ENCODE peak calls at places on chromosomes 11 and 22, in seven cellular contexts. One of them, this sample, is unnamed.
A peak's percentile ranks its signal among the peaks of the same experiment; 100 is the strongest.

GRCh38 chr11:32478277-32478731 is 43.0 kb upstream of the WT1 start:
- DNase-seq in NB4: no peak
- DNase-seq in GM12878: no peak
- DNase-seq in esophagus squamous epithelium: no peak
- DNase-seq in body of pancreas: no peak
- DNase-seq in heart left ventricle: no peak
- DNase-seq in breast epithelium: no peak
- DNase-seq in this sample: peak; percentile 33

GRCh38 chr11:75642402-75643113 is 26.3 kb downstream of the MAP6 start:
- DNase-seq in breast epithelium: no peak
- DNase-seq in body of pancreas: no peak
- DNase-seq in heart left ventricle: no peak
- DNase-seq in esophagus squamous epithelium: no peak
- DNase-seq in NB4: no peak
- DNase-seq in GM12878: no peak
- DNase-seq in this sample: no peak

GRCh38 chr22:24189249-24190158 is 8.2 kb downstream of the SUSD2 start:
- DNase-seq in body of pancreas: peak; percentile 78
- DNase-seq in NB4: peak; percentile 72
- DNase-seq in heart left ventricle: peak; percentile 75
- DNase-seq in GM12878: no peak
- DNase-seq in breast epithelium: peak; percentile 81
- DNase-seq in esophagus squamous epithelium: no peak
- DNase-seq in this sample: peak; percentile 84

GRCh38 chr11:116851631-116852030 is 14.2 kb upstream of the APOA1 start:
- DNase-seq in body of pancreas: no peak
- DNase-seq in GM12878: no peak
- DNase-seq in NB4: peak; percentile 98
- DNase-seq in esophagus squamous epithelium: no peak
- DNase-seq in breast epithelium: no peak
- DNase-seq in heart left ventricle: no peak
- DNase-seq in this sample: no peak

GRCh38 chr22:25754527-25755202 is 12.7 kb downstream of the MYO18B start:
- DNase-seq in NB4: no peak
- DNase-seq in heart left ventricle: peak; percentile 92
- DNase-seq in breast epithelium: no peak
- DNase-seq in body of pancreas: peak; percentile 14
- DNase-seq in GM12878: no peak
- DNase-seq in esophagus squamous epithelium: no peak
- DNase-seq in this sample: no peak

GRCh38 chr11:58059011-58059358 is 28.2 kb downstream of the OR6Q1 start:
- DNase-seq in NB4: no peak
- DNase-seq in body of pancreas: no peak
- DNase-seq in esophagus squamous epithelium: no peak
- DNase-seq in heart left ventricle: no peak
- DNase-seq in GM12878: no peak
- DNase-seq in breast epithelium: no peak
- DNase-seq in this sample: no peak

GRCh38 chr11:73003083-73003482 is 139.0 kb downstream of the FCHSD2 start:
- DNase-seq in GM12878: peak; percentile 27
- DNase-seq in breast epithelium: no peak
- DNase-seq in body of pancreas: no peak
- DNase-seq in esophagus squamous epithelium: no peak
- DNase-seq in NB4: no peak
- DNase-seq in heart left ventricle: no peak
- DNase-seq in this sample: no peak

GRCh38 chr11:65911682-65912568 is 6.9 kb downstream of the C11orf68 start:
- DNase-seq in esophagus squamous epithelium: no peak
- DNase-seq in heart left ventricle: peak; percentile 58
- DNase-seq in GM12878: no peak
- DNase-seq in NB4: peak; percentile 77
- DNase-seq in body of pancreas: peak; percentile 20
- DNase-seq in breast epithelium: no peak
- DNase-seq in this sample: no peak

GRCh38 chr11:93236741-93237675 is 39.2 kb upstream of the SLC36A4 start:
- DNase-seq in heart left ventricle: no peak
- DNase-seq in NB4: peak; percentile 65
- DNase-seq in esophagus squamous epithelium: no peak
- DNase-seq in body of pancreas: peak; percentile 51
- DNase-seq in GM12878: no peak
- DNase-seq in breast epithelium: no peak
- DNase-seq in this sample: no peak

GRCh38 chr22:41976070-41976901 is 7.0 kb downstream of the SEPTIN3 start:
- DNase-seq in GM12878: no peak
- DNase-seq in heart left ventricle: peak; percentile 27
- DNase-seq in NB4: no peak
- DNase-seq in body of pancreas: peak; percentile 65
- DNase-seq in breast epithelium: no peak
- DNase-seq in esophagus squamous epithelium: no peak
- DNase-seq in this sample: peak; percentile 61

GRCh38 chr22:32649515-32650200 is 151.8 kb upstream of the TIMP3 start:
- DNase-seq in heart left ventricle: no peak
- DNase-seq in breast epithelium: no peak
- DNase-seq in NB4: peak; percentile 81
- DNase-seq in esophagus squamous epithelium: no peak
- DNase-seq in body of pancreas: no peak
- DNase-seq in GM12878: no peak
- DNase-seq in this sample: no peak

GRCh38 chr11:61889831-61890230 is 1.5 kb downstream of the FADS3 start:
- DNase-seq in NB4: no peak
- DNase-seq in body of pancreas: no peak
- DNase-seq in esophagus squamous epithelium: no peak
- DNase-seq in breast epithelium: no peak
- DNase-seq in heart left ventricle: no peak
- DNase-seq in GM12878: no peak
- DNase-seq in this sample: no peak

GRCh38 chr11:61893981-61894380 is 2.6 kb upstream of the FADS3 start:
- DNase-seq in heart left ventricle: no peak
- DNase-seq in esophagus squamous epithelium: no peak
- DNase-seq in body of pancreas: no peak
- DNase-seq in NB4: no peak
- DNase-seq in breast epithelium: no peak
- DNase-seq in GM12878: no peak
- DNase-seq in this sample: no peak

GRCh38 chr11:61892085-61892370 is 683 bp upstream of the FADS3 start:
- DNase-seq in body of pancreas: no peak
- DNase-seq in GM12878: no peak
- DNase-seq in heart left ventricle: no peak
- DNase-seq in NB4: no peak
- DNase-seq in esophagus squamous epithelium: no peak
- DNase-seq in breast epithelium: no peak
- DNase-seq in this sample: no peak

GRCh38 chr11:61890536-61891330 is 612 bp downstream of the FADS3 start:
- DNase-seq in breast epithelium: no peak
- DNase-seq in body of pancreas: peak; percentile 55
- DNase-seq in GM12878: no peak
- DNase-seq in NB4: peak; percentile 98
- DNase-seq in esophagus squamous epithelium: no peak
- DNase-seq in heart left ventricle: peak; percentile 52
- DNase-seq in this sample: no peak

DNA sequence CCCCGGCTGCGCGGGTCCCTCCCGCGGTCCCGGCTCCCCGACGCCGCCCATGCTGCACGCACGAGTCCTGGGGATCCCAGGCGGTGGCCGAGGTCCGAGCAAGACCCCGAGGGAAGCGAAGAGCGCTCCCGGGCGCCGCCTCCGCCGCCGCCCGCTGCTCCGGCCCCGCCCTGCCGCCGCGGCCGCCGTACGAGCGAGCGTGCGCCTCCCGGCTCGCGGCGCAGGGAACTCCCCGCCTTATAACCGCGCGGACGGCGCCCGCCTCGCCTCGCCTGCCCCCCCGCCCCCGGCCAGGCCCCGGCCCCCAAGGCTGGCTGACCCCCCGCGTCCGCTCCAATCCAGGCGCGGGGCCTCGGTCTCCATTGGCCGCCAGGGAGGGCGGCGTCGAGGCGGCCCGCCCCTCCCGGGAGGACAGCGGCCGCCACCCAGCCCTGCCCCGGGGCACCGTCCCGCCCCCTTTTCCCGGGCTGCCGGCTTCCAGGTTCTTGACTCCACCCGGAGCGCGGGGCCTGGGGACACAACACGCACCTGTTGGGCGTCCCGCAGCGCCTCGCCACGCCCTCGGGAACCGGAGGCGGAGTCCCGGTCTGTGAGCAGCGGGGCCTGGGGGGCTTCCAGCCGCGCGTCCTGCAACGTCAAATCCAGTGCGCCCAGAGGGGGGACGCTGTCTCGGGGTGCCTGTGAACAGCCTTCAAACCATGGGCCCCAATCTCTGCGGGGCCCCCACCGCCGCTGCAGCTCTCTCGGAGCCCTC is at the start of gene FADS3:
- DNase-seq in body of pancreas: peak; percentile 96
- DNase-seq in NB4: peak; percentile 74
- DNase-seq in heart left ventricle: peak; percentile 91
- DNase-seq in breast epithelium: peak; percentile 75
- DNase-seq in esophagus squamous epithelium: no peak
- DNase-seq in GM12878: no peak
- DNase-seq in this sample: peak; percentile 91
- TF ChIP-seq POLR2A in body of pancreas: peak; percentile 46
- TF ChIP-seq POLR2A in NB4: peak; percentile 25
- TF ChIP-seq POLR2A in heart left ventricle: peak; percentile 86
- TF ChIP-seq POLR2A in breast epithelium: no peak
- TF ChIP-seq POLR2A in esophagus squamous epithelium: peak; percentile 39
- TF ChIP-seq POLR2A in GM12878: no peak
- TF ChIP-seq POLR2A in this sample: no peak

DNA sequence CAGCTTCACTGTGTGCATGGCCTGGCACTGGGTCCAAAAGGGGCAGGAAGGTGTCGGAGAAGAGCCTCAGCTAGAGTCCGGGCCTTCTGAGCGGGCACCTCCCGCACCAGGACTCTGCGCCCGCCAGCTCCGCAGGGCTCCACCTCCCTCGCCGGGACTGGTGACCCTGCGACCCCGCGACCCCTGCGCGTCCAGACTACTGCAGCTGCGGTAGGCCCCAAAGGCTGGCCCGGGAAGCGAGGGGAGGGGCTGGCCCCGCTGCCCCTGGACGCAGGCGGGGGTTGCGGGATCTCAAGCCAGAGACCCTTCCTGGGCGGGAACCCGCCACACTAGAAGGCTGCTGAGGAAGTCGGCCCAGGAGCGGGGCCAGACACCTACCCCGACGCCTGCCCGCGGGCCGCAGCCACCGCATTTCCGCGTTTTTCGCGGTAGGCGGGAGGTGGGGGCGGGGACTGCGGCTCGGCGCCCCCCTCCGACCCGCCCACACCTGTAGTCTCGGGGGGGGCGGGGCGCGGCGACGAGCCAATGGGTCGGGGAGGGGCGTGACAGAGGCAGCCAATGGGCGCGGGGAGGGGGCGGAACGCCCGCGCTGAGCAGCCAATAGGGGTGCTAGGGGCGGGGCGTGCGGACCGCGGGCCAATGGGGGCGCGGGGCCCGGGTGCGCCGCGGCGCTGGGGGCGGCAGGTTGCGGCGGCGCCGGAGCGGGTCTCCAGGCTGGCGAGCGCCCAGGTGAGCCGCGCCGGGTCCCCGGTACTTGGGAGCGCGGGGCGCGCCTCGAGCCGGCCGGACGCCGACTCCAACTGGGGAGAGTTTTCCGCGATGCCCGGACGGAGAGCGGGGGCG is at the start of the genes LMNTD2 and RASSF7:
- DNase-seq in heart left ventricle: peak; percentile 92
- DNase-seq in esophagus squamous epithelium: peak; percentile 79
- DNase-seq in breast epithelium: peak; percentile 92
- DNase-seq in body of pancreas: peak; percentile 96
- DNase-seq in GM12878: peak; percentile 60
- DNase-seq in NB4: peak; percentile 92
- DNase-seq in this sample: peak; percentile 95
- TF ChIP-seq POLR2A in heart left ventricle: peak; percentile 47
- TF ChIP-seq POLR2A in esophagus squamous epithelium: peak; percentile 64
- TF ChIP-seq POLR2A in breast epithelium: peak; percentile 18
- TF ChIP-seq POLR2A in body of pancreas: peak; percentile 95
- TF ChIP-seq POLR2A in GM12878: peak; percentile 83
- TF ChIP-seq POLR2A in NB4: peak; percentile 36
- TF ChIP-seq POLR2A in this sample: no peak

GRCh38 chr22:47043835-47044721 is 281.6 kb downstream of the TBC1D22A start:
- DNase-seq in breast epithelium: no peak
- DNase-seq in GM12878: no peak
- DNase-seq in NB4: peak; percentile 61
- DNase-seq in body of pancreas: peak; percentile 91
- DNase-seq in heart left ventricle: no peak
- DNase-seq in esophagus squamous epithelium: no peak
- DNase-seq in this sample: peak; percentile 63
- TF ChIP-seq POLR2A in breast epithelium: no peak
- TF ChIP-seq POLR2A in GM12878: peak; percentile 6
- TF ChIP-seq POLR2A in NB4: no peak
- TF ChIP-seq POLR2A in body of pancreas: no peak
- TF ChIP-seq POLR2A in heart left ventricle: no peak
- TF ChIP-seq POLR2A in esophagus squamous epithelium: no peak
- TF ChIP-seq POLR2A in this sample: no peak

GRCh38 chr11:62645934-62646824 is at the start of gene GANAB:
- DNase-seq in heart left ventricle: peak; percentile 99
- DNase-seq in body of pancreas: peak; percentile 100
- DNase-seq in esophagus squamous epithelium: peak; percentile 98
- DNase-seq in GM12878: peak; percentile 82
- DNase-seq in breast epithelium: peak; percentile 100
- DNase-seq in NB4: peak; percentile 99
- DNase-seq in this sample: peak; percentile 99
- TF ChIP-seq POLR2A in heart left ventricle: peak; percentile 64
- TF ChIP-seq POLR2A in body of pancreas: peak; percentile 89
- TF ChIP-seq POLR2A in esophagus squamous epithelium: peak; percentile 82
- TF ChIP-seq POLR2A in GM12878: peak; percentile 94
- TF ChIP-seq POLR2A in breast epithelium: peak; percentile 75
- TF ChIP-seq POLR2A in NB4: peak; percentile 94
- TF ChIP-seq POLR2A in this sample: peak; percentile 62

DNA sequence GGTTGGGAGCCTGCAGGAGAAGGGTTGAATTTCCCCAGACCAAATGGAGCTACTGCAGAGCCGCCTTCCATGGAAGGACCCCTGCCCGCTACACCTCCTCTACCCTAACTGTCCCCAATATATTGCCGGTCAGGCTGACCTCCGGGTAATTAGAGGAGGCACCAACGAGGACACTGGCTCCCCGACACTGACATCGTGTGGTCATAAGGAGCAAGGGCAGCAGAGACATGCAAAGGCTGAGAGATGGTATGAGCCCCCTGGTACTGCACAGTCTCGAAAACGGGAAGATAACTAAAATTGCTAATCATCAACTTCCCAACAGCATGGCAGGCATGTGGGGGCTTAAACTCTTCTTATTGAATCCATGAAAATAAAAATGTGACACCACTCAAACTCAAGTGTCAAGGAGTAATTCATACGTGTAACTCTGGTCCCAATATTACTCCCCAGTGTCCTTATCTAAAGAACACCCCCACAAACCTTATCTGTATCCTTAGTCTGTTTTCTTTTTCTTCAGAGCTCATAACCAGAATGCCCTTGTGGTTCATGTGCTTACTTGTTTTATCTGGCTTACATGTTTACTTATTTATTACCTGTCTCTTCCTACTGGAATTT is 4.4 kb downstream of the CAVIN3 start:
- DNase-seq in breast epithelium: peak; percentile 54
- DNase-seq in body of pancreas: peak; percentile 72
- DNase-seq in GM12878: no peak
- DNase-seq in esophagus squamous epithelium: no peak
- DNase-seq in NB4: peak; percentile 71
- DNase-seq in heart left ventricle: peak; percentile 56
- DNase-seq in this sample: peak; percentile 63
- TF ChIP-seq POLR2A in breast epithelium: no peak
- TF ChIP-seq POLR2A in body of pancreas: no peak
- TF ChIP-seq POLR2A in GM12878: no peak
- TF ChIP-seq POLR2A in esophagus squamous epithelium: no peak
- TF ChIP-seq POLR2A in NB4: no peak
- TF ChIP-seq POLR2A in heart left ventricle: no peak
- TF ChIP-seq POLR2A in this sample: no peak

This sample was measured in stomach.